ENCODE peak calls at places on chromosomes 4 and X, in eight cellular contexts. H, P, C, W, B, A, J and N are unnamed samples.

GRCh38 chr4:57102050-57102564 is 8.1 kb downstream of the IGFBP7 start:
- ATAC-seq in H (no peak), P (no peak), C (peak; percentile 52), W (no peak), B (peak; percentile 80), A (no peak), J (no peak), N (no peak)

GRCh38 chr4:153539058-153539826 is 73.1 kb downstream of the TMEM131L start:
- ATAC-seq in H (no peak), P (no peak), C (no peak), W (no peak), B (no peak), A (no peak), J (no peak), N (no peak)

GRCh38 chr4:157290622-157291021 is 70.1 kb downstream of the GRIA2 start:
- ATAC-seq in H (no peak), P (no peak), C (no peak), W (no peak), B (no peak), A (no peak), J (no peak), N (no peak)

GRCh38 chr4:161252520-161253141 is 911.2 kb downstream of the FSTL5 start:
- ATAC-seq in H (no peak), P (no peak), C (peak; percentile 37), W (no peak), B (peak; percentile 75), A (no peak), J (no peak), N (no peak)

GRCh38 chrX:44514272-44514671 is 28.4 kb downstream of the FUNDC1 start:
- ATAC-seq in H (no peak), P (no peak), C (no peak), W (no peak), B (no peak), A (no peak), J (no peak), N (no peak)

GRCh38 chr4:7783560-7783959 is 156.1 kb downstream of the AFAP1 start:
- ATAC-seq in H (no peak), P (no peak), C (peak; percentile 92), W (no peak), B (no peak), A (no peak), J (no peak), N (no peak)

GRCh38 chr4:158835456-158836369 is 66.9 kb downstream of the FNIP2 start:
- ATAC-seq in H (no peak), P (no peak), C (no peak), W (peak; percentile 34), B (no peak), A (no peak), J (peak; percentile 44), N (peak; percentile 63)

GRCh38 chr4:142474398-142475087 is 371.6 kb downstream of the INPP4B start:
- ATAC-seq in H (no peak), P (no peak), C (peak; percentile 77), W (no peak), B (peak; percentile 89), A (peak; percentile 69), J (no peak), N (peak; percentile 55)

GRCh38 chr4:155854597-155855226 is 11.4 kb downstream of the ASIC5 start:
- ATAC-seq in H (no peak), P (no peak), C (no peak), W (no peak), B (peak; percentile 98), A (no peak), J (no peak), N (no peak)